ENCODE peak calls at places on chromosome 17, in seven cellular contexts. T, K, E, I, R, L and Z are unnamed samples. For H3K36me3, the result is how much of the 10 kb centered on the place peaks cover.

GRCh38 chr17:78986048-78986648 is 6.4 kb upstream of the LGALS3BP start:
- DNase-seq in T (peak), R (no peak), K (peak), E (no peak), L (peak), I (no peak), Z (peak)

GRCh38 chr17:69524854-69525253 is 110.4 kb downstream of the MAP2K6 start:
- DNase-seq in K (no peak), R (no peak), T (no peak), L (no peak), I (no peak), E (no peak), Z (peak)

GRCh38 chr17:41762841-41763240 is 23.7 kb downstream of the JUP start:
- DNase-seq in T (no peak), I (no peak), K (no peak), L (no peak), R (no peak), E (no peak), Z (no peak)

GRCh38 chr17:48596735-48597491 is 3.3 kb upstream of the HOXB5 start:
- DNase-seq in K (no peak), E (no peak), R (no peak), T (no peak), L (no peak), I (no peak), Z (no peak)

GRCh38 chr17:79707931-79708891 is 22.5 kb upstream of the ENPP7 start:
- DNase-seq in I (peak), R (no peak), L (peak), E (peak), T (peak), K (peak), Z (peak)

GRCh38 chr17:74407384-74407783 is 24.5 kb upstream of the GPRC5C start:
- DNase-seq in I (no peak), K (no peak), T (no peak), L (peak), E (no peak), R (no peak), Z (no peak)

GRCh38 chr17:65495255-65496060 is 66.0 kb downstream of the AXIN2 start:
- DNase-seq in R (no peak), K (peak), T (peak), I (peak), E (no peak), L (no peak), Z (no peak)

GRCh38 chr17:27266228-27266627 is 27.7 kb upstream of the WSB1 start:
- DNase-seq in E (no peak), K (no peak), L (no peak), T (no peak), I (no peak), R (no peak), Z (no peak)

GRCh38 chr17:41404024-41404651 is 6.7 kb upstream of the KRT31 start:
- DNase-seq in E (no peak), I (no peak), R (no peak), K (no peak), L (no peak), T (no peak), Z (no peak)

GRCh38 chr17:62572488-62573469 is 54.7 kb upstream of the MRC2 start:
- DNase-seq in R (no peak), K (peak), E (no peak), T (no peak), I (no peak), L (no peak), Z (no peak)
- H3K36me3 ChIP-seq in R (under half), K (under half), E (under half), T (under half), I (under half), L (half or more), Z (under half)

GRCh38 chr17:75814900-75815373 is 29.3 kb downstream of the UNC13D start:
- DNase-seq in L (no peak), T (no peak), E (no peak), I (no peak), R (peak), K (no peak), Z (no peak)
- H3K27ac ChIP-seq in L (no peak), T (no peak), E (no peak), I (no peak), R (no peak), K (no peak), Z (peak)

GRCh38 chr17:38712593-38712992 is 7.5 kb downstream of the MLLT6 start:
- DNase-seq in L (no peak), I (no peak), R (no peak), E (no peak), K (no peak), T (no peak), Z (no peak)
- H3K36me3 ChIP-seq in L (half or more), I (under half), R (under half), E (under half), K (under half), T (under half), Z (under half)

GRCh38 chr17:17823433-17824118 is 13.2 kb downstream of the SREBF1 start:
- DNase-seq in K (peak), E (peak), L (peak), I (peak), R (peak), T (peak), Z (peak)

GRCh38 chr17:17824780-17825614 is 11.8 kb downstream of the SREBF1 start:
- DNase-seq in K (no peak), E (no peak), I (no peak), T (no peak), R (peak), L (no peak), Z (no peak)

GRCh38 chr17:17826340-17826708 is 10.5 kb downstream of the SREBF1 start:
- DNase-seq in E (no peak), T (no peak), K (no peak), R (no peak), I (no peak), L (no peak), Z (no peak)

GRCh38 chr17:17822189-17822978 is 14.4 kb downstream of the SREBF1 start:
- DNase-seq in R (peak), K (no peak), L (peak), E (no peak), T (no peak), I (no peak), Z (no peak)

GRCh38 chr17:17824119-17824779 is 12.5 kb downstream of the SREBF1 start:
- DNase-seq in E (no peak), I (no peak), L (no peak), K (peak), R (no peak), T (no peak), Z (no peak)
- H3K27ac ChIP-seq in E (peak), I (peak), L (peak), K (peak), R (no peak), T (peak), Z (peak)

GRCh38 chr17:4170639-4171280 is 27.8 kb downstream of the CYB5D2 start:
- DNase-seq in I (no peak), T (no peak), L (no peak), K (no peak), R (no peak), E (no peak), Z (no peak)

GRCh38 chr17:4175921-4176802 is 33.2 kb downstream of the CYB5D2 start:
- DNase-seq in T (no peak), K (no peak), E (no peak), I (peak), L (no peak), R (no peak), Z (no peak)

GRCh38 chr17:4174556-4174955 is 31.6 kb downstream of the CYB5D2 start:
- DNase-seq in I (no peak), K (no peak), R (no peak), E (no peak), L (no peak), T (no peak), Z (no peak)

GRCh38 chr17:4173771-4174170 is 30.8 kb downstream of the CYB5D2 start:
- DNase-seq in K (no peak), L (no peak), T (no peak), E (no peak), R (no peak), I (no peak), Z (no peak)

DNA sequence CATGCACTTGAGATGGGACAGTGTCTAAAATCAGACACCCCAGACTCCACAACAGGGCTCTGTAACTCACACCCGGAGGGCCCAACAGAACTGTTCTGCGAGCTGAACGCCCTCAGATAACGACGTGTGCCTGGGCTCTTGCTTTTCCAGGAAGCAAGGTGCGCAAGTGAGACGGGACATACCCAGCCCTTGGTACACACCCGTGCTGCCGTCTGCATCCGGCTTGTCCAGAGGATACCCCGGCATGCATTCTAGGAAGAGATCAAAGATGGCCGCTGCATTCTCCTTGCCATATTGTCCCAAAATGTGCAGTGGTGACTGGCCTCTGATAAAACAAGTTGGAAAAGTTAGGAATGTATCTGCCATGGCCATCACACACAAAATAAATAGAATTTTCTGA is 29.4 kb downstream of the CYB5D2 start:
- DNase-seq in L (no peak), E (no peak), K (no peak), R (no peak), T (no peak), I (no peak), Z (no peak)
- H3K36me3 ChIP-seq in L (half or more), E (under half), K (half or more), R (under half), T (half or more), I (half or more), Z (under half)

DNA sequence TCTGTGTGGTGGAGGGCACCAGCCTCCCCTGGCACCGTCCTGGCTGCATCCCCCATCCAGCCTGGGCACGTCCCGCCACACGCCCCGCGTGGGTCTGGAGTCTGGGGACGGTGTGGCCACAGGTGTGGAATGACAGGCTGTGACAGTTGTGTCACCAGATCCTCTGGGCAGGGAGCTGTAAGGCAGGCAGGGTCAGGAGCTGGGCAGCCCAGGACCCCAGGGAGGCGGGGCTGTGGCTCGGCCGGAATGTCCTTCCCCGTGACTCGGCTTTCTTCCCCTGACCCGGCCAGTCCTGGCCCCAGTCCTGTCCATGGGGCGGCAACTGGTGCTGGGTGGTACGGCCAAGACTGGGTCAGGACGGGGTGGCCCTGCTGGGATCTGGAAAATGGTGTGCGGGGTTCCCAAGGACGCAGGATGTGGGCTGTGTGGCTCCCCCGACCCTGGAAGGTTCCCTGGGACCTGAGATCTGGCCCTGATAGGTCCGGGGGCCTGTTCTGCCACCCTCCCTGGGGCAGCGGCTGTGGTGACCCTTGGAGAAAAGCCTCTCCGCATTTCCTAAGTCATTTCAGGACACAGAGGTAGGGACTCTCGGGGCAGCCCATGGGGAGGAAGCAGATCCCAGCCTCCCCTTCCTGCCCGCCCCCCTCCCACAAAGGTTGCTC is 3.3 kb upstream of the SLC16A3 start:
- DNase-seq in E (no peak), T (no peak), K (no peak), R (no peak), L (no peak), I (peak), Z (no peak)
- H3K27ac ChIP-seq in E (no peak), T (no peak), K (no peak), R (no peak), L (no peak), I (peak), Z (no peak)

GRCh38 chr17:82252511-82253178 is 20.9 kb downstream of the CSNK1D start:
- DNase-seq in T (no peak), R (no peak), L (no peak), I (no peak), K (no peak), E (no peak), Z (no peak)

GRCh38 chr17:82253179-82253544 is 20.3 kb downstream of the CSNK1D start:
- DNase-seq in I (no peak), T (no peak), R (no peak), L (no peak), K (no peak), E (no peak), Z (no peak)

GRCh38 chr17:82257473-82257872 is 16.0 kb downstream of the CSNK1D start:
- DNase-seq in T (no peak), E (no peak), K (no peak), L (peak), R (no peak), I (no peak), Z (no peak)

GRCh38 chr17:82256242-82256894 is 17.1 kb downstream of the CSNK1D start:
- DNase-seq in R (no peak), L (no peak), T (no peak), E (no peak), K (no peak), I (no peak), Z (no peak)

GRCh38 chr17:82255573-82255972 is 17.9 kb downstream of the CSNK1D start:
- DNase-seq in E (no peak), K (no peak), T (no peak), I (no peak), L (no peak), R (no peak), Z (no peak)
- H3K36me3 ChIP-seq in E (under half), K (half or more), T (under half), I (half or more), L (half or more), R (under half), Z (half or more)

GRCh38 chr17:8872036-8872704 is 4.7 kb upstream of the PIK3R6 start:
- DNase-seq in E (no peak), L (no peak), I (no peak), T (no peak), K (no peak), R (no peak), Z (no peak)
- H3K27ac ChIP-seq in E (no peak), L (peak), I (no peak), T (no peak), K (no peak), R (no peak), Z (no peak)

GRCh38 chr17:28340374-28340773 is 4.8 kb downstream of the TNFAIP1 start:
- DNase-seq in T (no peak), I (no peak), R (no peak), E (no peak), K (no peak), L (no peak), Z (no peak)

GRCh38 chr17:28341516-28341915 is 6.0 kb downstream of the TNFAIP1 start:
- DNase-seq in I (no peak), E (no peak), T (no peak), R (no peak), L (no peak), K (no peak), Z (no peak)

GRCh38 chr17:28344011-28344410 is 8.4 kb downstream of the TNFAIP1 start:
- DNase-seq in E (no peak), L (no peak), R (no peak), I (no peak), K (no peak), T (no peak), Z (no peak)

GRCh38 chr17:28343491-28343932 is 8.0 kb downstream of the TNFAIP1 start:
- DNase-seq in L (no peak), R (no peak), E (no peak), I (no peak), T (no peak), K (no peak), Z (no peak)

DNA sequence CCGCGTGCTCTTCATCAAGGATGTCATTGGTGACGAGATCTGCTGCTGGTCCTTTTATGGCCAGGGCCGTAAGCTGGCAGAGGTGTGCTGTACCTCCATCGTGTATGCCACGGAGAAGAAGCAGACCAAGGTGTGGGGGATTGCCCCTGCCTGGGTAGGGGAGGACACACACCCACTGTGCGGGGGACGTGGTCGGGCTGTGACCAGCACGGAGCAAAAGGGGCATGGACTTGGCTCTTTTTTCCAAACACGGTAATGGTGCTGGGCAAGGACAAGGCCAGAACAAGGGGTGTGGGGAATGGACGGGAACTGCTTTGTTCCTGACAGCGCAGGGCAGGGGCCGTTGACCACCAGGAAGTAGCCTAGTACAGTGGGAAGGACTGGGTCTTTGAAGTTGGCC is 6.8 kb downstream of the TNFAIP1 start:
- DNase-seq in E (no peak), L (no peak), R (no peak), T (no peak), K (no peak), I (no peak), Z (no peak)
- H3K36me3 ChIP-seq in E (under half), L (half or more), R (under half), T (under half), K (half or more), I (under half), Z (under half)

GRCh38 chr17:38571833-38572274 is 33.9 kb downstream of the SRCIN1 start:
- DNase-seq in K (no peak), E (no peak), I (no peak), L (no peak), T (no peak), R (no peak), Z (no peak)

GRCh38 chr17:38572292-38572664 is 33.5 kb downstream of the SRCIN1 start:
- DNase-seq in L (no peak), K (no peak), I (no peak), T (no peak), E (no peak), R (no peak), Z (no peak)

GRCh38 chr17:38568274-38568673 is 37.5 kb downstream of the SRCIN1 start:
- DNase-seq in E (no peak), R (no peak), T (no peak), L (no peak), K (no peak), I (no peak), Z (peak)

GRCh38 chr17:38568845-38569510 is 36.8 kb downstream of the SRCIN1 start:
- DNase-seq in L (no peak), E (no peak), I (no peak), R (no peak), T (no peak), K (no peak), Z (no peak)

DNA sequence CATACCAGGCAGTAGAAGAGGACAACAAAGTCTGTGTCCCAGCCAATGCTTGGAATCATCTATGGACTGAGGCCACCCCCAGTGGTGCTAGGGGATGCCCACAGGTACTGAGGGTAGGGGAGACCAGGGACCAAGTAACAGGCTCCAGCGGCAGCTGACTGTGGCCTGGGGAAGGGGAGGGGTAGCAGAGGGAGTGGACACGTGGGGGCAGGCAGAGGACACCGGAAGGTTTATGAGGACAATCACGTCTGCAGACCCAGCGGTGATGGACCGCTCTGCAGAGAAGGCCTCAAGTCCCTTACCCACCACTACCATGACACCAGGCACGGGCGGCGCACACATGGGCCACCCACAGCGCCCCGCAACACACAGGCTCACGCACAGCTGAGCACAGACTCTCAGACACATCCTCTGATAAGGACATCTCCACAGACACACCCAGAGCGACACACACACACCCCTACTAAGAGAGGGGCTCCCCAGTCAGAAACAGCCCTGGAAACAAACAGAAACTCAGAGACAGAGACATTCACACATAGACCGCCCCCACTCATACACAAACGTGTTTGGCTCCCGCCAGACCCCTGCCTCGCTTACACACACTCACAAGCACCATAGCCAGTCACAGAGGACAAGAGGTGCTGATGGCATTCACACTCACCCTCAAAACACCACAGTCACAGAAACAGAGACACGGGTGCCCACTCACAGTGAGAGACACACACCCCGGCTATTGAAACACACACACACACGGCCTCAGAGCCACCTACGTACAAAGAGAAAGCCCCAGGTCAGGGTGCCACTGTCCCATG is 35.8 kb downstream of the SRCIN1 start:
- DNase-seq in L (no peak), E (no peak), T (no peak), I (no peak), K (no peak), R (no peak), Z (no peak)
- H3K27ac ChIP-seq in L (no peak), E (no peak), T (no peak), I (no peak), K (no peak), R (no peak), Z (no peak)